ENCODE peak calls at places on chromosomes 16 and 17, in seven cellular contexts. E, A, L, Q, C, G and J are unnamed samples.

GRCh38 chr17:77273397-77274136 is 132.8 kb downstream of the SEC14L1 start:
- DNase-seq in L (no peak), A (peak), G (no peak), Q (no peak), C (no peak), E (no peak), J (no peak)

GRCh38 chr17:36094746-36095145 is 4.8 kb upstream of the CCL3 start:
- DNase-seq in G (no peak), L (no peak), Q (no peak), A (no peak), E (no peak), C (no peak), J (no peak)

GRCh38 chr17:2071421-2072281 is 16.7 kb downstream of the HIC1 start:
- DNase-seq in C (no peak), E (peak), A (peak), L (peak), G (peak), Q (no peak), J (peak)

GRCh38 chr16:59878479-59878878 is 1144.4 kb upstream of the GOT2 start:
- DNase-seq in G (peak), C (peak), L (no peak), A (peak), E (peak), Q (no peak), J (peak)

GRCh38 chr16:3311496-3311895 is 6.2 kb downstream of the ZNF75A start:
- DNase-seq in C (no peak), Q (no peak), E (no peak), G (no peak), A (no peak), L (no peak), J (no peak)

GRCh38 chr17:49515196-49515770 is 20.2 kb downstream of the NGFR start:
- DNase-seq in E (peak), A (peak), Q (peak), C (peak), G (peak), L (peak), J (peak)

GRCh38 chr16:6360641-6361040 is 972.0 kb upstream of the RBFOX1 start:
- DNase-seq in Q (no peak), L (no peak), C (no peak), G (no peak), E (no peak), A (no peak), J (no peak)

GRCh38 chr16:69563605-69564580 is 1.9 kb upstream of the NFAT5 start:
- DNase-seq in L (no peak), C (peak), G (peak), E (peak), A (peak), Q (peak), J (no peak)

GRCh38 chr17:70352834-70353233 is 183.5 kb downstream of the KCNJ2 start:
- DNase-seq in C (no peak), L (no peak), E (no peak), A (no peak), Q (no peak), G (no peak), J (no peak)

GRCh38 chr16:12496181-12496580 is 307.5 kb downstream of the CPPED1 start:
- DNase-seq in G (no peak), E (no peak), L (no peak), A (no peak), Q (no peak), C (no peak), J (no peak)

GRCh38 chr17:21211825-21212479 is 2.0 kb downstream of the TMEM11 start:
- DNase-seq in E (no peak), C (no peak), G (no peak), A (no peak), L (no peak), Q (no peak), J (no peak)

GRCh38 chr16:73010150-73010676 is 37.7 kb downstream of the ZFHX3 start:
- DNase-seq in L (peak), G (no peak), E (no peak), C (no peak), Q (no peak), A (no peak), J (no peak)

GRCh38 chr16:1812732-1813163 is 13.9 kb downstream of the HAGH start:
- DNase-seq in E (peak), G (peak), C (peak), Q (peak), L (peak), A (peak), J (peak)

GRCh38 chr16:49699718-49700117 is 156.2 kb downstream of the ZNF423 start:
- DNase-seq in E (no peak), A (no peak), Q (no peak), L (no peak), G (no peak), C (no peak), J (no peak)

GRCh38 chr17:28598389-28598788 is 436 bp downstream of the SPAG5 start:
- DNase-seq in G (no peak), A (no peak), C (no peak), L (no peak), E (no peak), Q (no peak), J (no peak)

GRCh38 chr17:29565643-29566472 is 979 bp downstream of the ABHD15 start:
- DNase-seq in Q (no peak), G (no peak), C (no peak), E (no peak), L (peak), A (no peak), J (no peak)

GRCh38 chr16:82954224-82954929 is 327.6 kb downstream of the CDH13 start:
- DNase-seq in C (no peak), E (peak), L (no peak), G (peak), Q (no peak), A (peak), J (peak)

GRCh38 chr16:23072084-23072599 is 77.1 kb downstream of the USP31 start:
- DNase-seq in L (peak), A (peak), E (peak), G (peak), Q (no peak), C (peak), J (peak)

GRCh38 chr17:34245496-34245895 is 9.6 kb upstream of the CCL2 start:
- DNase-seq in Q (no peak), C (no peak), G (no peak), L (no peak), E (no peak), A (no peak), J (no peak)

GRCh38 chr17:73091770-73092517 is 544 bp downstream of the SLC39A11 start:
- DNase-seq in Q (no peak), G (peak), L (no peak), A (no peak), C (peak), E (peak), J (no peak)

GRCh38 chr16:88444826-88445582 is 8.1 kb upstream of the ZFPM1 start:
- DNase-seq in G (no peak), A (no peak), E (no peak), C (no peak), Q (no peak), L (no peak), J (no peak)

GRCh38 chr16:88446061-88446460 is 7.0 kb upstream of the ZFPM1 start:
- DNase-seq in Q (no peak), E (no peak), A (no peak), C (no peak), G (no peak), L (no peak), J (no peak)

GRCh38 chr16:88446736-88447135 is 6.3 kb upstream of the ZFPM1 start:
- DNase-seq in G (no peak), C (no peak), L (no peak), A (no peak), E (no peak), Q (no peak), J (no peak)

GRCh38 chr16:88447881-88448280 is 5.2 kb upstream of the ZFPM1 start:
- DNase-seq in E (no peak), Q (no peak), A (no peak), L (no peak), C (no peak), G (no peak), J (no peak)

DNA sequence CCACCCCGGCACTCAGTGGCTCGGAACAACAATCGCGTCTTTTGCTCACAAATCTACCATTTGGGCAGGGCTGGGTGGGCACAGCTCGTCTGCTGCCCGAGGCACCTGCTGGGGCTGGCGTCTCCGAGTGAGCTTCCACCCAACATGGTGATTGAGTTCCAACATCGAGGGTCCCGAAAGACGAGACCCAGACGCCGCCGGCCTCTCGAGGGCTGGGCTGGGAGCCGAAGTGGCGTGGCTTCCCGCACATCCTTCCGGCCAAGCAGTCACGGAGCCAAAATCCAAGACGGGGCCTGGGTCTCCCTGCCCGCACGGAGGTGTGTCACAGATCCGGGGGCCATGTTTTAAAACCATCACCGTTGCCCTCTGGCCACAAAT is 7.5 kb upstream of the ZFPM1 start:
- DNase-seq in A (no peak), C (no peak), G (no peak), Q (no peak), E (no peak), L (no peak), J (no peak)
- TF ChIP-seq CTCF in A (no peak), C (no peak), G (no peak), Q (no peak), E (no peak), L (no peak), J (no peak)

GRCh38 chr16:67260426-67261063 is 11.8 kb downstream of the SLC9A5 start:
- DNase-seq in C (no peak), G (peak), A (peak), L (no peak), E (peak), Q (no peak), J (peak)

GRCh38 chr16:67263201-67263600 is 14.4 kb downstream of the SLC9A5 start:
- DNase-seq in G (no peak), A (no peak), Q (no peak), E (no peak), C (no peak), L (no peak), J (no peak)

GRCh38 chr16:67264866-67265265 is 14.5 kb upstream of the PLEKHG4 start:
- DNase-seq in C (no peak), Q (no peak), L (peak), G (no peak), E (no peak), A (no peak), J (no peak)

GRCh38 chr16:67265834-67266233 is 13.5 kb upstream of the PLEKHG4 start:
- DNase-seq in E (no peak), L (peak), A (no peak), G (no peak), C (no peak), Q (no peak), J (no peak)

DNA sequence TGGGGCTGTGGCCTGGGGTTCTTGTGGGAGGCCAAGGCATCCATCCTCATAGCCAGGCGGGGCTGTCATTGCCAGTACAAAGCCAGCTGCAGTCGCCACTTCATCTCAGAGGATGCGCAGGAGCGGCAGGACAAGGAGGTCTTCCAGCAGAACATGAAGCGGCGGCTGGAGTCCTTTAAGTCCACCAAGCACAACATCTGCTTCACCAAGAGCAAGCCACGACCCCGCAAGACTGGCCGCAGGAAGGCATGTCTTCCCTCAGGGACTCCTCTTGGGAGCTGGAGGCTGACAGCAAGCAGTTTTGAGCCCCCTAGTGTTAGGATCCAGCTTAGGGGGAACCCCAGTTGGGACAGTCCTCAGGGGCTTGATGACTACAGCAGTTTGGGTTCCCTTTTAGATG is 15.1 kb upstream of the PLEKHG4 start:
- DNase-seq in Q (no peak), G (no peak), E (no peak), C (no peak), A (no peak), L (peak), J (no peak)
- TF ChIP-seq CTCF in Q (no peak), G (peak), E (peak), C (no peak), A (no peak), L (no peak), J (no peak)

GRCh38 chr17:6796017-6796886 is 20.2 kb downstream of the FBXO39 start:
- DNase-seq in E (peak), G (peak), Q (no peak), C (no peak), L (no peak), A (no peak), J (peak)

GRCh38 chr17:6796887-6797490 is 21.0 kb downstream of the FBXO39 start:
- DNase-seq in A (peak), L (no peak), C (peak), E (no peak), G (peak), Q (no peak), J (peak)

GRCh38 chr17:6797718-6798351 is 21.8 kb downstream of the FBXO39 start:
- DNase-seq in E (no peak), Q (no peak), C (no peak), L (no peak), G (no peak), A (peak), J (peak)

GRCh38 chr17:6789146-6789545 is 13.1 kb downstream of the FBXO39 start:
- DNase-seq in C (no peak), Q (no peak), E (no peak), G (no peak), A (no peak), L (no peak), J (no peak)

DNA sequence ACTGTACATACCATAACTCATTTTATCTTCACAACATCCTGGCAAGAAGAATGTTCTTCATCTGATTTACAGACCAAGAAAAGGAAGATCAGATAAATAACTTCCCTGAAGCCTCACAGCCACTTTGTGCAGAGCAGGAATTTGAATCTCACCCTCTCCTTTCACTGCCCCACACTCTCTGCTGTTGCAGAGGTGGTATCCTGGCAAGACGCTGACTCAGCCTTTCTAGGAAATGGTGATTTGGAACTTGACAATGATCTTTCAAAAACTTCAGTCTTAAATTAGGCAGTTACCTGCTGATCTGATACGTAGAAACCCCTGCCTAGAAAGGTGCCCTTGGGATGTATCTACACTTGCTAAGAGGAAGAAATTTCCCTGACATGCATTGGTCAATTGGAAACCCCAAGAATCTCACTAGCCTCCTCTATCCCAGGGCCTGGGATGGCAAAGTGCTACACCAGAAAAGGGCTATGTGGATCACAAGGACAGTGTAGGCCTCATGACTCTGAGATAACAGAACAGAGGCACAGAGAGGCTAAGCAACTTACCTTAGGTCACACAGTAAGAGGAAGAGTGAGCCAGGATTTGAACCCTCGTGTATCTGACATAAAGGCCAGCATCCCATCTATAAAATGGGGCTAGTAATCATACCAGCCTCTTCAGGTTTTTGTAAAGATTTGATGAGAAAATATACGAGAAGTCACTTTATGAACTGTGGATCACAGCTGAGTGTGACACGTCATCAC is 17.9 kb downstream of the FBXO39 start:
- DNase-seq in G (no peak), A (no peak), E (no peak), C (no peak), Q (no peak), L (no peak), J (no peak)
- TF ChIP-seq CTCF in G (no peak), A (no peak), E (no peak), C (no peak), Q (no peak), L (no peak), J (no peak)

GRCh38 chr17:7716901-7717755 is at the start of gene DNAH2:
- DNase-seq in A (peak), G (peak), Q (peak), C (peak), L (peak), E (peak), J (peak)
- TF ChIP-seq CTCF in A (peak), G (peak), Q (peak), C (peak), L (peak), E (peak), J (peak)

DNA sequence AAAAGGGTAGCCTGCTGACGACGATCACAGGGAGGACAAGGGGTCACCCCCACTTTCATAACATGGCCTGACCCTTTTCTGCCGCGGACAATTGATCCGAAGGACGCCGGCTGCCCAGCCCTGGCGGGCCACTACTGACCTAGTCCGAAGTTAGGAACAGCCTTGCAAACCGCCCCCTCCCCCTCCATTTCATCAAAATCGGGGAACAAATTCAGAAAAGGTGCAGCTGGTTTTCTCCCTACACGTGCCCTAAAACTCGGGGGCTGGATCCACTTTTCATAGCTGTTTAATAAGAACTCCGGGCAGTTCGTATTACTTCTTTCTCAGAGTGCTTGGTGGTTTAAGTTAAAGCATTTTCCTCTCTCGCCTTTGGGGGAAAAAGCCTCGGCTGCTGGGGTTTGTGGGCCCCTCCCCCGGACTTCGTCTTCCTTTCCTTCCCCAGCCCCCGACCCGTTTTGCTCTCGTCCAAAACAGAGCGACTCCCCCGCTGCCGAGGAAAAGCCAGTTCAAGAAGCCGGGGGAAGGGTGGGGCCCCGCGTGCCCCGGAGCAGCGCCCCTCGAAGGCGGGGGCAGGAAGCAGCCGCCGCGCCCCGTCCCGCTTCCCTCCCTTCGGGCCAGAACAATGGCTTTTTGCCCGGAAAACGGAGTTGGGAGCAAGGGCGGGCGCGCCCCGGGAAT is 643 bp upstream of the CBX2 start:
- DNase-seq in C (peak), Q (peak), A (peak), E (peak), L (peak), G (peak), J (peak)
- TF ChIP-seq CTCF in C (peak), Q (peak), A (no peak), E (peak), L (peak), G (peak), J (peak)

GRCh38 chr16:66587881-66588600 is 8.8 kb downstream of the CMTM2 start:
- DNase-seq in E (no peak), A (no peak), L (no peak), C (no peak), G (no peak), Q (no peak), J (no peak)
- TF ChIP-seq CTCF in E (no peak), A (no peak), L (no peak), C (no peak), G (no peak), Q (no peak), J (no peak)

DNA sequence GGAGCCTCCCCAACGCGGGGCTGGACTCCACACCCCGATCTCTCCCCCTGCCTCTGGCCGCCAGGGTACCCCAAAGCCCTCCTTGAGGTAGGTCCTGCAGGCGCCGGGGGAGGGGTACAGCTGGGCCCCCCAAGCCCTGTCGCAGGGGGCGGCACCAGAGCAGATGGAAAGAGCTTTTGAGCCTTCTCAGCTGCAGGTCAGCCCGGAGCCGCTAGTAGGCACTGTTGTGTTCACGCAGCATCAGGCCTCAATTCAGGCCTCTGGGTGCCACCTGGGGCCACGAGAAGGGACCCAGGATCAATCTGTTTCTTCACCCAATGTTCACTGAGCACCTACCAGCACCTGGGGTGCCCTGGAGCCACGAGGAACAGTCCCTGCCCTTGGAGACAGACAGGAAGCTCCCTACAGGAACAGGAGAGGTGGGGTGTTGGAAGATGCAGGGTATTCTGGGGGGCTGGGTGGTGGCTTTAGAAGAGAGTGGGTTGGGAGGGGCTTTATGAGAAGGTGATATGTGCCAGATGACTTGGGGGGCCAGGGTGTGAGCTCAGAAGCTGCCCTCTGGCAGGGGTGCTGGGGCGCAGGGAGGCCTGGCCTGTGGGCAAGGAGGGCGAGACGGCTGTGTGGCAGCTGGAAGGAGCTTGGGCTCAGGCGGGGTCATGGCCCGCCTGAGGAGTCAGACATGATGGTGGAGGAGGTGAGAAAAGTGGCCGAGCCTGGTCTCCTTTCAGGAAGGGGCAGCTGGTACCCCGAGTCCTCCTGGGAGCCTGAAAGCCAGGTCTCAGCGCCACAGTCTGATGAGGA is 122.0 kb upstream of the GSE1 start:
- DNase-seq in E (peak), G (no peak), L (no peak), C (no peak), A (no peak), Q (no peak), J (no peak)
- TF ChIP-seq CTCF in E (peak), G (peak), L (peak), C (peak), A (peak), Q (peak), J (peak)

GRCh38 chr17:74433421-74434121 is 1.7 kb downstream of the GPRC5C start:
- DNase-seq in L (no peak), G (peak), E (peak), A (peak), C (no peak), Q (no peak), J (no peak)
- TF ChIP-seq CTCF in L (no peak), G (no peak), E (peak), A (peak), C (no peak), Q (no peak), J (no peak)